ENCODE peak calls at places on chromosomes 13 and 19, in ten cellular contexts. U, T, O, M, G, I, S, F, A and B are unnamed samples.
A peak's percentile ranks its signal among the peaks of the same experiment; 100 is the strongest.

GRCh38 chr13:29801737-29802305 is 48.6 kb downstream of the UBL3 start:
- DNase-seq in S (peak; percentile 35), U (no peak), M (no peak), G (no peak), I (no peak), O (no peak), A (no peak), F (no peak), T (no peak), B (no peak)

GRCh38 chr13:48070942-48071341 is 24.0 kb downstream of the MED4 start:
- DNase-seq in O (no peak), G (no peak), M (no peak), U (no peak), I (no peak), A (no peak), F (no peak), T (no peak), S (no peak), B (no peak)

GRCh38 chr19:47490847-47491246 is 6.8 kb upstream of the KPTN start:
- DNase-seq in S (no peak), T (no peak), M (no peak), F (no peak), I (no peak), G (no peak), A (no peak), O (no peak), U (no peak), B (no peak)

GRCh38 chr19:3785464-3785937 is 680 bp downstream of the MATK start:
- DNase-seq in O (peak; percentile 26), T (no peak), A (no peak), I (no peak), G (no peak), F (no peak), M (no peak), S (no peak), U (no peak), B (no peak)

GRCh38 chr13:32883501-32883900 is 132.7 kb upstream of the KL start:
- DNase-seq in G (no peak), T (peak; percentile 51), U (peak; percentile 25), F (peak; percentile 85), O (no peak), I (no peak), M (no peak), A (peak; percentile 31), S (peak; percentile 42), B (no peak)

GRCh38 chr19:33241530-33242101 is 16.0 kb upstream of the SLC7A10 start:
- DNase-seq in T (no peak), G (peak; percentile 37), F (peak; percentile 18), O (peak; percentile 30), A (no peak), I (no peak), M (no peak), U (no peak), S (no peak), B (no peak)

GRCh38 chr19:39671739-39672363 is 16.1 kb downstream of the LGALS16 start:
- DNase-seq in O (peak; percentile 46), G (peak; percentile 33), M (no peak), A (peak; percentile 59), T (peak; percentile 8), S (peak; percentile 56), I (peak; percentile 37), F (peak; percentile 58), U (peak; percentile 63), B (peak; percentile 52)

GRCh38 chr13:41345165-41345920 is 34.3 kb downstream of the NAA16 start:
- DNase-seq in U (no peak), F (no peak), M (no peak), G (no peak), T (no peak), S (no peak), O (no peak), I (no peak), A (no peak), B (no peak)

GRCh38 chr19:11649941-11650340 is 52.7 kb downstream of the ZNF627 start:
- DNase-seq in U (no peak), M (no peak), S (no peak), A (no peak), G (no peak), T (no peak), I (no peak), O (no peak), F (no peak), B (no peak)

GRCh38 chr13:21234537-21234936 is 58.1 kb downstream of the MRPL57 start:
- DNase-seq in F (peak; percentile 36), A (peak; percentile 22), T (no peak), S (peak; percentile 53), O (no peak), I (no peak), U (no peak), M (no peak), G (no peak), B (no peak)

GRCh38 chr13:110942248-110942981 is 27.5 kb upstream of the ANKRD10 start:
- DNase-seq in I (no peak), M (no peak), S (peak; percentile 54), O (no peak), U (no peak), F (peak; percentile 41), T (peak; percentile 31), A (peak; percentile 96), G (no peak), B (peak; percentile 39)

GRCh38 chr13:72849571-72849970 is 67.6 kb downstream of the PIBF1 start:
- DNase-seq in M (no peak), G (no peak), S (no peak), A (no peak), U (no peak), T (peak; percentile 54), I (no peak), F (peak; percentile 20), O (no peak), B (no peak)

GRCh38 chr19:7605490-7606222 is 10.0 kb downstream of the CAMSAP3 start:
- DNase-seq in I (no peak), A (peak; percentile 52), U (no peak), F (no peak), O (no peak), S (peak; percentile 54), T (no peak), M (peak; percentile 82), G (peak; percentile 18), B (no peak)

GRCh38 chr13:85445534-85445933 is 353.7 kb downstream of the SLITRK6 start:
- DNase-seq in O (no peak), F (no peak), M (no peak), G (no peak), U (no peak), T (no peak), S (no peak), I (no peak), A (no peak), B (no peak)

GRCh38 chr13:42804244-42804868 is 23.0 kb downstream of the FAM216B start:
- DNase-seq in O (no peak), F (no peak), U (no peak), S (no peak), M (no peak), G (no peak), A (no peak), I (no peak), T (no peak), B (no peak)

GRCh38 chr19:43596842-43597461 is 557 bp downstream of the ZNF576 start:
- DNase-seq in I (no peak), F (no peak), U (no peak), G (no peak), S (no peak), T (no peak), M (no peak), A (no peak), O (no peak), B (no peak)

GRCh38 chr19:17103177-17103576 is 27.6 kb downstream of the MYO9B start:
- DNase-seq in F (peak; percentile 44), T (no peak), S (peak; percentile 51), G (no peak), U (no peak), O (peak; percentile 20), I (no peak), M (peak; percentile 28), A (peak; percentile 52), B (no peak)

GRCh38 chr13:111046590-111047141 is 68.4 kb upstream of the ARHGEF7 start:
- DNase-seq in O (no peak), S (peak; percentile 39), G (no peak), I (no peak), F (no peak), U (no peak), T (no peak), M (no peak), A (peak; percentile 86), B (no peak)

GRCh38 chr19:42284066-42284501 is 15.0 kb downstream of the CIC start:
- DNase-seq in F (peak; percentile 94), G (peak; percentile 72), A (peak; percentile 54), S (peak; percentile 82), I (peak; percentile 77), M (no peak), U (peak; percentile 84), O (peak; percentile 73), T (peak; percentile 44), B (peak; percentile 37)

GRCh38 chr19:13195678-13196077 is 45.5 kb downstream of the IER2 start:
- DNase-seq in T (no peak), G (peak; percentile 80), F (no peak), A (no peak), S (no peak), M (peak; percentile 70), I (peak; percentile 43), U (no peak), O (peak; percentile 52), B (no peak)

GRCh38 chr13:75050419-75051066 is 431.4 kb downstream of the TBC1D4 start:
- DNase-seq in T (peak; percentile 84), G (no peak), I (no peak), M (no peak), O (no peak), A (peak; percentile 27), U (no peak), F (peak; percentile 68), S (peak; percentile 6), B (peak; percentile 96)

GRCh38 chr13:91165758-91166157 is 181.7 kb upstream of the MIR17HG start:
- DNase-seq in I (no peak), M (no peak), U (no peak), T (no peak), S (no peak), F (no peak), A (no peak), G (no peak), O (no peak), B (no peak)

GRCh38 chr13:108572782-108573211 is 56.6 kb upstream of the MYO16 start:
- DNase-seq in A (no peak), G (no peak), I (no peak), M (no peak), O (no peak), S (no peak), T (no peak), U (no peak), F (peak; percentile 5), B (no peak)

GRCh38 chr19:54431255-54431838 is 16.1 kb downstream of the TTYH1 start:
- DNase-seq in A (peak; percentile 55), G (no peak), U (peak; percentile 25), I (no peak), M (no peak), O (no peak), S (no peak), F (peak; percentile 61), T (peak; percentile 31), B (no peak)

GRCh38 chr19:347946-348861 is 3.6 kb upstream of the MIER2 start:
- DNase-seq in O (no peak), I (no peak), T (no peak), G (no peak), S (no peak), M (no peak), U (no peak), F (no peak), A (peak; percentile 65), B (no peak)

GRCh38 chr13:106986033-106986484 is 418.1 kb upstream of the ARGLU1 start:
- DNase-seq in F (peak; percentile 23), G (no peak), A (no peak), U (no peak), I (no peak), M (peak; percentile 28), O (no peak), T (peak; percentile 20), S (no peak), B (no peak)

GRCh38 chr19:31220540-31220939 is 128.7 kb downstream of the TSHZ3 start:
- DNase-seq in O (no peak), U (no peak), M (peak; percentile 50), F (no peak), T (no peak), A (peak; percentile 30), G (no peak), I (no peak), S (peak; percentile 51), B (no peak)

GRCh38 chr19:47026889-47027288 is 7.3 kb downstream of the NPAS1 start:
- DNase-seq in G (no peak), I (no peak), F (no peak), T (no peak), U (no peak), A (no peak), O (no peak), M (no peak), S (no peak), B (no peak)